ENCODE peak calls at places on chromosomes 7 and 10, in eight cellular contexts. One of them, this sample, is unnamed. For H3K4me1, the result is how much of the 10 kb centered on the place peaks cover.

GRCh38 chr7:26013551-26014083 is 138.4 kb upstream of the NFE2L3 start:
- DNase-seq in lung: no peak
- DNase-seq in Panc1: no peak
- DNase-seq in CD8-positive, alpha-beta memory T cell: no peak
- DNase-seq in fibroblast of lung: peak
- DNase-seq in SJSA1: no peak
- DNase-seq in psoas muscle: no peak
- DNase-seq in prostate gland: no peak
- DNase-seq in this sample: no peak

GRCh38 chr10:90947025-90947960 is 26.4 kb upstream of the ANKRD1 start:
- DNase-seq in lung: no peak
- DNase-seq in prostate gland: no peak
- DNase-seq in fibroblast of lung: peak
- DNase-seq in CD8-positive, alpha-beta memory T cell: no peak
- DNase-seq in SJSA1: no peak
- DNase-seq in psoas muscle: no peak
- DNase-seq in Panc1: no peak
- DNase-seq in this sample: no peak

GRCh38 chr10:131857156-131858117 is 43.4 kb upstream of the PPP2R2D start:
- DNase-seq in prostate gland: no peak
- DNase-seq in CD8-positive, alpha-beta memory T cell: no peak
- DNase-seq in SJSA1: peak
- DNase-seq in Panc1: no peak
- DNase-seq in fibroblast of lung: no peak
- DNase-seq in lung: no peak
- DNase-seq in psoas muscle: no peak
- DNase-seq in this sample: no peak

GRCh38 chr10:98516352-98516751 is 69.6 kb upstream of the HPS1 start:
- DNase-seq in psoas muscle: no peak
- DNase-seq in SJSA1: no peak
- DNase-seq in prostate gland: no peak
- DNase-seq in fibroblast of lung: no peak
- DNase-seq in CD8-positive, alpha-beta memory T cell: no peak
- DNase-seq in lung: no peak
- DNase-seq in Panc1: no peak
- DNase-seq in this sample: no peak

GRCh38 chr7:112147752-112148435 is 58.3 kb downstream of the DOCK4 start:
- DNase-seq in Panc1: no peak
- DNase-seq in CD8-positive, alpha-beta memory T cell: no peak
- DNase-seq in fibroblast of lung: no peak
- DNase-seq in psoas muscle: no peak
- DNase-seq in SJSA1: no peak
- DNase-seq in prostate gland: no peak
- DNase-seq in lung: no peak
- DNase-seq in this sample: no peak

GRCh38 chr10:95430231-95430951 is 130.8 kb downstream of the SORBS1 start:
- DNase-seq in SJSA1: no peak
- DNase-seq in CD8-positive, alpha-beta memory T cell: peak
- DNase-seq in psoas muscle: no peak
- DNase-seq in Panc1: peak
- DNase-seq in fibroblast of lung: peak
- DNase-seq in prostate gland: peak
- DNase-seq in lung: peak
- DNase-seq in this sample: no peak

GRCh38 chr10:132514841-132515521 is 22.6 kb upstream of the INPP5A start:
- DNase-seq in lung: no peak
- DNase-seq in fibroblast of lung: no peak
- DNase-seq in prostate gland: no peak
- DNase-seq in CD8-positive, alpha-beta memory T cell: no peak
- DNase-seq in psoas muscle: peak
- DNase-seq in Panc1: no peak
- DNase-seq in SJSA1: peak
- DNase-seq in this sample: no peak

GRCh38 chr7:45689797-45690761 is 115.9 kb downstream of the ADCY1 start:
- DNase-seq in psoas muscle: peak
- DNase-seq in SJSA1: peak
- DNase-seq in fibroblast of lung: no peak
- DNase-seq in Panc1: no peak
- DNase-seq in lung: peak
- DNase-seq in prostate gland: no peak
- DNase-seq in CD8-positive, alpha-beta memory T cell: no peak
- DNase-seq in this sample: no peak

GRCh38 chr7:142539901-142540300 is 209.4 kb upstream of the PRSS1 start:
- DNase-seq in fibroblast of lung: peak
- DNase-seq in CD8-positive, alpha-beta memory T cell: no peak
- DNase-seq in prostate gland: no peak
- DNase-seq in lung: no peak
- DNase-seq in SJSA1: no peak
- DNase-seq in Panc1: peak
- DNase-seq in psoas muscle: no peak
- DNase-seq in this sample: no peak

GRCh38 chr10:13648425-13648824 is 61.7 kb downstream of the PRPF18 start:
- DNase-seq in CD8-positive, alpha-beta memory T cell: no peak
- DNase-seq in lung: no peak
- DNase-seq in SJSA1: no peak
- DNase-seq in prostate gland: no peak
- DNase-seq in psoas muscle: no peak
- DNase-seq in Panc1: no peak
- DNase-seq in fibroblast of lung: no peak
- DNase-seq in this sample: no peak

GRCh38 chr7:128929201-128929808 is 8.4 kb upstream of the IRF5 start:
- DNase-seq in SJSA1: no peak
- DNase-seq in psoas muscle: peak
- DNase-seq in prostate gland: no peak
- DNase-seq in Panc1: no peak
- DNase-seq in lung: no peak
- DNase-seq in CD8-positive, alpha-beta memory T cell: no peak
- DNase-seq in fibroblast of lung: no peak
- DNase-seq in this sample: no peak

GRCh38 chr7:76300210-76300731 is 2.2 kb upstream of the HSPB1 start:
- DNase-seq in CD8-positive, alpha-beta memory T cell: no peak
- DNase-seq in Panc1: peak
- DNase-seq in lung: peak
- DNase-seq in psoas muscle: no peak
- DNase-seq in prostate gland: peak
- DNase-seq in fibroblast of lung: peak
- DNase-seq in SJSA1: no peak
- DNase-seq in this sample: no peak

GRCh38 chr7:115585015-115585655 is 445.4 kb downstream of the TFEC start:
- DNase-seq in lung: no peak
- DNase-seq in CD8-positive, alpha-beta memory T cell: no peak
- DNase-seq in psoas muscle: peak
- DNase-seq in SJSA1: no peak
- DNase-seq in prostate gland: no peak
- DNase-seq in Panc1: no peak
- DNase-seq in fibroblast of lung: peak
- DNase-seq in this sample: no peak

GRCh38 chr7:104848386-104848990 is 165.5 kb upstream of the KMT2E start:
- DNase-seq in SJSA1: peak
- DNase-seq in prostate gland: peak
- DNase-seq in fibroblast of lung: peak
- DNase-seq in Panc1: peak
- DNase-seq in psoas muscle: no peak
- DNase-seq in lung: peak
- DNase-seq in CD8-positive, alpha-beta memory T cell: peak
- DNase-seq in this sample: no peak

GRCh38 chr10:6056411-6057135 is 5.6 kb downstream of the IL2RA start:
- DNase-seq in fibroblast of lung: no peak
- DNase-seq in Panc1: no peak
- DNase-seq in SJSA1: peak
- DNase-seq in CD8-positive, alpha-beta memory T cell: no peak
- DNase-seq in psoas muscle: no peak
- DNase-seq in lung: no peak
- DNase-seq in prostate gland: no peak
- DNase-seq in this sample: no peak

GRCh38 chr10:132231656-132232552 is 45.2 kb downstream of the DPYSL4 start:
- DNase-seq in SJSA1: no peak
- DNase-seq in CD8-positive, alpha-beta memory T cell: no peak
- DNase-seq in Panc1: no peak
- DNase-seq in psoas muscle: no peak
- DNase-seq in fibroblast of lung: no peak
- DNase-seq in lung: no peak
- DNase-seq in prostate gland: no peak
- DNase-seq in this sample: no peak

GRCh38 chr10:132651511-132652029 is 114.0 kb downstream of the INPP5A start:
- DNase-seq in prostate gland: no peak
- DNase-seq in fibroblast of lung: no peak
- DNase-seq in lung: no peak
- DNase-seq in CD8-positive, alpha-beta memory T cell: no peak
- DNase-seq in Panc1: no peak
- DNase-seq in SJSA1: no peak
- DNase-seq in psoas muscle: no peak
- DNase-seq in this sample: no peak

GRCh38 chr10:79293841-79294705 is 53.2 kb upstream of the PPIF start:
- DNase-seq in lung: peak
- DNase-seq in SJSA1: no peak
- DNase-seq in fibroblast of lung: peak
- DNase-seq in prostate gland: no peak
- DNase-seq in psoas muscle: no peak
- DNase-seq in CD8-positive, alpha-beta memory T cell: no peak
- DNase-seq in Panc1: no peak
- DNase-seq in this sample: no peak

GRCh38 chr10:119770928-119771327 is 45.1 kb downstream of the INPP5F start:
- DNase-seq in lung: no peak
- DNase-seq in CD8-positive, alpha-beta memory T cell: no peak
- DNase-seq in Panc1: no peak
- DNase-seq in SJSA1: no peak
- DNase-seq in prostate gland: no peak
- DNase-seq in fibroblast of lung: peak
- DNase-seq in psoas muscle: no peak
- DNase-seq in this sample: no peak

GRCh38 chr7:88224596-88225275 is 4.9 kb upstream of the SRI start:
- DNase-seq in lung: no peak
- DNase-seq in psoas muscle: no peak
- DNase-seq in Panc1: no peak
- DNase-seq in fibroblast of lung: peak
- DNase-seq in SJSA1: no peak
- DNase-seq in CD8-positive, alpha-beta memory T cell: no peak
- DNase-seq in prostate gland: no peak
- DNase-seq in this sample: no peak

GRCh38 chr10:86337121-86337601 is 29.4 kb downstream of the GRID1 start:
- DNase-seq in lung: no peak
- DNase-seq in fibroblast of lung: no peak
- DNase-seq in CD8-positive, alpha-beta memory T cell: no peak
- DNase-seq in SJSA1: no peak
- DNase-seq in Panc1: no peak
- DNase-seq in psoas muscle: no peak
- DNase-seq in prostate gland: no peak
- DNase-seq in this sample: no peak

GRCh38 chr7:151876112-151876898 is 610 bp downstream of the PRKAG2 start:
- DNase-seq in SJSA1: no peak
- DNase-seq in prostate gland: peak
- DNase-seq in Panc1: no peak
- DNase-seq in psoas muscle: peak
- DNase-seq in lung: peak
- DNase-seq in CD8-positive, alpha-beta memory T cell: peak
- DNase-seq in fibroblast of lung: peak
- DNase-seq in this sample: peak

DNA sequence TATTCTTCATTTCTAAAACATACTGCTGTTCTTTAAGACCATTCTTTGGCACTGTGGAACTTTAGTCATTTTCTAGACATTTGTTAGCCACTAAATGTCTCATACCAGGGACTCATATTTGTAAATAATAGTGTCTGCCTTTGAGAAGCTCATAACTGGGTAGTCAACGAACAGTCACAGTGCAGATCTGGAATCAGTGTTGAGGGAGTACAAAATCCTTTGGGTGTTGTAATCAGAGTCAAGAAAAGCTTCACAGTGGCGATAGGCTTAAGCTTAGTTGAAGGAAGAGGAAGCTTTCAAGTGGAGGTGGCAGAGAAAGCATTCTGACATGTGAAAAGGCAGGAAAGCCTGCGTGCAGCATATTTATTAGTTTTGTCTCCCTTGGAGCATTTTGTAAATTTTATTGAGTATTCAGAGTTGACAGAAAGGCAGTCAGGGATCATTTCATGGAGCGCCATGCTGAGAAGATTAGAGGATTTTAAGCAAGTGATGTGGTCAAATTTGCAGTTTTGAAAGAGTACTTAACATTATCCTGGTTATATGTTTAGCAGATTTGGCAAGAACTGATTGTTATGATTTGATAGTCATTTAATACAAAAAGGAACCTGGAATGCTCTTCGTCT is 104.9 kb downstream of the ADK start:
- DNase-seq in fibroblast of lung: no peak
- DNase-seq in psoas muscle: no peak
- DNase-seq in prostate gland: no peak
- DNase-seq in CD8-positive, alpha-beta memory T cell: no peak
- DNase-seq in Panc1: no peak
- DNase-seq in lung: no peak
- DNase-seq in SJSA1: no peak
- DNase-seq in this sample: no peak
- H3K4me1 ChIP-seq in fibroblast of lung: under half
- H3K4me1 ChIP-seq in psoas muscle: under half
- H3K4me1 ChIP-seq in prostate gland: under half
- H3K4me1 ChIP-seq in CD8-positive, alpha-beta memory T cell: under half
- H3K4me1 ChIP-seq in Panc1: under half
- H3K4me1 ChIP-seq in lung: under half
- H3K4me1 ChIP-seq in SJSA1: under half
- H3K4me1 ChIP-seq in this sample: under half

GRCh38 chr10:125093199-125093841 is 67.0 kb downstream of the CTBP2 start:
- DNase-seq in psoas muscle: peak
- DNase-seq in CD8-positive, alpha-beta memory T cell: no peak
- DNase-seq in SJSA1: peak
- DNase-seq in fibroblast of lung: peak
- DNase-seq in prostate gland: no peak
- DNase-seq in lung: no peak
- DNase-seq in Panc1: no peak
- DNase-seq in this sample: peak
- H3K4me1 ChIP-seq in psoas muscle: half or more
- H3K4me1 ChIP-seq in CD8-positive, alpha-beta memory T cell: under half
- H3K4me1 ChIP-seq in SJSA1: half or more
- H3K4me1 ChIP-seq in fibroblast of lung: under half
- H3K4me1 ChIP-seq in prostate gland: under half
- H3K4me1 ChIP-seq in lung: under half
- H3K4me1 ChIP-seq in Panc1: under half
- H3K4me1 ChIP-seq in this sample: half or more

GRCh38 chr7:36117201-36117840 is 35.7 kb upstream of the EEPD1 start:
- DNase-seq in SJSA1: no peak
- DNase-seq in prostate gland: no peak
- DNase-seq in psoas muscle: no peak
- DNase-seq in CD8-positive, alpha-beta memory T cell: no peak
- DNase-seq in fibroblast of lung: peak
- DNase-seq in Panc1: no peak
- DNase-seq in lung: no peak
- DNase-seq in this sample: no peak
- H3K4me1 ChIP-seq in SJSA1: half or more
- H3K4me1 ChIP-seq in prostate gland: under half
- H3K4me1 ChIP-seq in psoas muscle: under half
- H3K4me1 ChIP-seq in CD8-positive, alpha-beta memory T cell: under half
- H3K4me1 ChIP-seq in fibroblast of lung: under half
- H3K4me1 ChIP-seq in Panc1: under half
- H3K4me1 ChIP-seq in lung: under half
- H3K4me1 ChIP-seq in this sample: under half

DNA sequence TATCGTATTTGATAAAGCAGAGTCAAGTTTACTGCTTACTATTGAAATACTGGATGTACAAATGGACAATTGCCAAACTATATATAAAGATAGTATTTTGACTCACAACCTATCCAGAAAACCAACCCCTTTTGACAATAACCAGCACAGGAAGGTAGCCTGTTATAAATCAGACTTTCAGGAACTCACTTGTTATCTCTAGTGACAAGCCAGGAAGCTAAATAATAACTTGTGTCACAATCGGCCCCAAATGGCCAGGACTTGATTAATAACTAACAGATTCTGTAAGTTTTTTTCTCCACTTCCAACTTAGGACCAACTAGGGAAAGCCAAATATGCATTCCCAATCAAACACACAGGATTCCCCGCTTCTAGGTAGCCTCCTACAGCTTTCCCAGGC is 38.8 kb upstream of the SLC35G1 start:
- DNase-seq in SJSA1: no peak
- DNase-seq in fibroblast of lung: no peak
- DNase-seq in psoas muscle: no peak
- DNase-seq in Panc1: no peak
- DNase-seq in lung: no peak
- DNase-seq in prostate gland: no peak
- DNase-seq in CD8-positive, alpha-beta memory T cell: no peak
- DNase-seq in this sample: no peak
- H3K4me1 ChIP-seq in SJSA1: under half
- H3K4me1 ChIP-seq in fibroblast of lung: under half
- H3K4me1 ChIP-seq in psoas muscle: under half
- H3K4me1 ChIP-seq in Panc1: under half
- H3K4me1 ChIP-seq in lung: under half
- H3K4me1 ChIP-seq in prostate gland: under half
- H3K4me1 ChIP-seq in CD8-positive, alpha-beta memory T cell: under half
- H3K4me1 ChIP-seq in this sample: under half